ENCODE peak calls at places on chromosomes 11 and 22, in nine cellular contexts. K is activated CD8-positive, alpha-beta memory T cell treated with anti-CD3 and anti-CD28 coated beads, Interleukin-2, amount 10 ng/mL, durations not matched to agents 7 days and 5 days; E is globus pallidus; T is left ventricle myocardium superior; F is AG10803; J is cardiac fibroblast; U is T-helper 1 cell; B is sigmoid colon; O is T-helper 2 cell. Y is an unnamed sample.

GRCh38 chr22:19637405-19638281 is 76.7 kb upstream of the SEPTIN5 start:
- DNase-seq in E (no peak), T (no peak), K (no peak), U (no peak), J (no peak), F (no peak), B (peak; percentile 37), O (no peak), Y (no peak)

GRCh38 chr22:20591660-20592310 is 84.4 kb downstream of the MED15 start:
- DNase-seq in U (no peak), T (no peak), O (no peak), F (peak; percentile 26), K (no peak), B (no peak), E (no peak), J (no peak), Y (no peak)

GRCh38 chr11:62501432-62501891 is 45.1 kb downstream of the AHNAK start:
- DNase-seq in F (peak; percentile 87), J (peak; percentile 35), E (peak; percentile 97), O (no peak), U (no peak), B (peak; percentile 80), K (no peak), T (peak; percentile 83), Y (no peak)

GRCh38 chr11:27444801-27445215 is 27.8 kb downstream of the LGR4 start:
- DNase-seq in O (no peak), J (no peak), T (no peak), U (no peak), F (no peak), K (no peak), B (no peak), E (no peak), Y (no peak)

GRCh38 chr11:25197515-25197914 is 700.7 kb downstream of the LUZP2 start:
- DNase-seq in U (no peak), O (no peak), E (no peak), K (no peak), J (no peak), B (no peak), T (no peak), F (no peak), Y (no peak)

GRCh38 chr11:123122341-123122740 is 60.4 kb upstream of the HSPA8 start:
- DNase-seq in B (peak; percentile 90), E (no peak), O (no peak), T (peak; percentile 37), J (peak; percentile 82), K (no peak), U (no peak), F (peak; percentile 72), Y (no peak)

GRCh38 chr22:40982482-40983385 is 31.6 kb downstream of the RBX1 start:
- DNase-seq in K (no peak), E (peak; percentile 14), U (no peak), O (no peak), B (no peak), J (no peak), F (no peak), T (peak; percentile 48), Y (no peak)

GRCh38 chr11:64687204-64687603 is 35.8 kb downstream of the NRXN2 start:
- DNase-seq in U (no peak), O (no peak), K (no peak), E (peak; percentile 99), J (peak; percentile 5), T (peak; percentile 64), B (peak; percentile 84), F (no peak), Y (no peak)

GRCh38 chr11:74070713-74071506 is 62.0 kb upstream of the UCP3 start:
- DNase-seq in T (no peak), U (no peak), F (peak; percentile 3), E (no peak), K (no peak), J (no peak), B (no peak), O (no peak), Y (no peak)

GRCh38 chr11:134971381-134971780 is 559.3 kb upstream of the B3GAT1 start:
- DNase-seq in K (no peak), F (no peak), B (no peak), O (no peak), T (no peak), E (no peak), U (no peak), J (no peak), Y (no peak)

GRCh38 chr11:76657139-76657823 is 13.3 kb downstream of the LRRC32 start:
- DNase-seq in F (no peak), U (no peak), E (no peak), K (no peak), B (peak; percentile 50), J (no peak), O (no peak), T (no peak), Y (no peak)

GRCh38 chr11:30798547-30799236 is 212.5 kb upstream of the MPPED2 start:
- DNase-seq in U (no peak), J (no peak), F (no peak), O (no peak), T (no peak), E (no peak), K (no peak), B (no peak), Y (no peak)

GRCh38 chr11:69398529-69399492 is 82.7 kb upstream of the LINC01488 start:
- DNase-seq in F (peak; percentile 79), E (no peak), T (peak; percentile 25), O (no peak), B (peak; percentile 60), U (no peak), K (no peak), J (peak; percentile 30), Y (no peak)